ENCODE peak calls at places on chromosomes 7 and 10, in nine cellular contexts. H, E, R, P, I, W, J, S and L are unnamed samples.

GRCh38 chr10:76257816-76258215 is 826.4 kb downstream of the LRMDA start:
- DNase-seq in H (no peak), E (no peak), R (no peak), P (no peak), I (no peak), W (no peak), J (no peak), S (no peak), L (no peak)

GRCh38 chr7:132103718-132104117 is 472.6 kb downstream of the PLXNA4 start:
- DNase-seq in H (no peak), E (no peak), R (no peak), P (no peak), I (no peak), W (no peak), J (no peak), S (no peak), L (no peak)

GRCh38 chr10:122044045-122044661 is 55.2 kb downstream of the TACC2 start:
- DNase-seq in H (no peak), E (no peak), R (no peak), P (no peak), I (no peak), W (peak), J (no peak), S (no peak), L (no peak)

GRCh38 chr7:142880886-142881505 is 4.5 kb downstream of the TRPV6 start:
- DNase-seq in H (peak), E (peak), R (no peak), P (no peak), I (no peak), W (peak), J (no peak), S (no peak), L (no peak)

GRCh38 chr10:69439350-69439739 is 11.9 kb upstream of the TSPAN15 start:
- DNase-seq in H (no peak), E (no peak), R (no peak), P (peak), I (no peak), W (peak), J (no peak), S (no peak), L (no peak)

GRCh38 chr7:389911-390601 is 100.1 kb downstream of the FOXL3 start:
- DNase-seq in H (no peak), E (peak), R (peak), P (no peak), I (no peak), W (no peak), J (no peak), S (no peak), L (no peak)

GRCh38 chr10:117492504-117492903 is 50.0 kb upstream of the EMX2 start:
- DNase-seq in H (no peak), E (no peak), R (no peak), P (no peak), I (no peak), W (no peak), J (no peak), S (no peak), L (no peak)

GRCh38 chr7:80552304-80552703 is 40.4 kb upstream of the GNAT3 start:
- DNase-seq in H (no peak), E (no peak), R (no peak), P (no peak), I (no peak), W (no peak), J (no peak), S (peak), L (no peak)

GRCh38 chr7:98617051-98617959 is at the start of gene NPTX2:
- DNase-seq in H (no peak), E (no peak), R (peak), P (peak), I (no peak), W (peak), J (no peak), S (no peak), L (no peak)

DNA sequence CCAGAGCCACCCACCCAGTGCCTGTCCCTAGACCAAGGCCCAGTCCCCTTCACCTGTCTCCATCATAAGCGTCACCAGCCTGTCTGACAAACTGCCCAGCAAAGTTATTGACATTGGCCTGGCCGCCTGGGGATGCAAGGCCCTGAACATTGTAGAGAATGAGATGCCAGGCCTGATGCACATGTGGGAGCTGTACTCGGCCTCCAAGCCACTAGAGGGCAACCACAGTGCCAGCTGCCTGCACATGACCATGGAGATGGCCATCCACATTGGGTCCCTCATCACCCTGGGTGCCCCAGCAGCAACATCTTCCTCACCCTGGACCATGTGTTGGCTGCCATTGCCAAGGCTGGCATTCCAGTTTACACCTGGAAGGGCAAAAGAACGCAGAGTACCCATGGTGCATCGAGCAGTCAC is 63.7 kb upstream of the ANTXRL start:
- DNase-seq in H (no peak), E (peak), R (no peak), P (no peak), I (no peak), W (no peak), J (no peak), S (no peak), L (no peak)
- TF ChIP-seq CTCF in H (no peak), E (no peak), R (no peak), P (no peak), I (peak), W (peak), J (no peak), S (no peak), L (no peak)

GRCh38 chr7:97117372-97118188 is at the start of gene SDHAF3:
- DNase-seq in H (peak), E (peak), R (peak), P (peak), I (peak), W (peak), J (peak), S (peak), L (peak)
- TF ChIP-seq CTCF in H (no peak), E (no peak), R (no peak), P (no peak), I (peak), W (no peak), J (peak), S (peak), L (no peak)

GRCh38 chr10:92290837-92291609 is at the start of the genes CPEB3 and MARCHF5:
- DNase-seq in H (peak), E (peak), R (peak), P (peak), I (peak), W (peak), J (peak), S (peak), L (peak)
- TF ChIP-seq CTCF in H (peak), E (peak), R (peak), P (peak), I (peak), W (peak), J (peak), S (peak), L (no peak)

DNA sequence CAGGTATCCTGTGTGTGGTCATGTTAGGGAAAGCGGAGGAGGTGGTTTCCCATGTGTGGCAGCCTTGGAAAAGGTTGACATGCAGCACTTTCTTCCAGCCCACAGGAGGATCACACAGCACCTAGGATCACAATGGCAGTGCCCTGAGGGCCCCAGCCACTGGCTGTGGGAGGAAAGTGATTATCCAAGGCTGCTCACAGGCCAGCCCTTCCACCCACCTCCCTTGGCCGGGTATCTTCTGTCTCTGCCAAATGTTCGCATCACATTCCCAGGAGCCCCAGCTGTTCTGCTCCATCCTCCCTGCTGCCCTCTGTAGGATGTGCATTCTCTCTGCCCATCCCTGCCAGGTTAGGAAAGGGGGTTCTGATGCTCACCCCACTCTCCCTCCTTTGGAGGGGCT is 2.5 kb upstream of the MLXIPL start:
- DNase-seq in H (no peak), E (no peak), R (peak), P (no peak), I (no peak), W (peak), J (no peak), S (no peak), L (no peak)
- TF ChIP-seq CTCF in H (no peak), E (no peak), R (no peak), P (no peak), I (no peak), W (no peak), J (peak), S (peak), L (no peak)

GRCh38 chr7:1755783-1756626 is 85.9 kb downstream of the ELFN1 start:
- DNase-seq in H (no peak), E (no peak), R (no peak), P (no peak), I (no peak), W (no peak), J (no peak), S (no peak), L (no peak)

GRCh38 chr7:1761097-1761496 is 91.0 kb downstream of the ELFN1 start:
- DNase-seq in H (no peak), E (peak), R (no peak), P (no peak), I (no peak), W (no peak), J (no peak), S (no peak), L (no peak)

GRCh38 chr7:1758859-1759521 is 88.9 kb downstream of the ELFN1 start:
- DNase-seq in H (no peak), E (peak), R (peak), P (no peak), I (no peak), W (no peak), J (no peak), S (no peak), L (no peak)

GRCh38 chr7:1757601-1758000 is 87.5 kb downstream of the ELFN1 start:
- DNase-seq in H (no peak), E (no peak), R (no peak), P (no peak), I (no peak), W (no peak), J (no peak), S (no peak), L (no peak)

DNA sequence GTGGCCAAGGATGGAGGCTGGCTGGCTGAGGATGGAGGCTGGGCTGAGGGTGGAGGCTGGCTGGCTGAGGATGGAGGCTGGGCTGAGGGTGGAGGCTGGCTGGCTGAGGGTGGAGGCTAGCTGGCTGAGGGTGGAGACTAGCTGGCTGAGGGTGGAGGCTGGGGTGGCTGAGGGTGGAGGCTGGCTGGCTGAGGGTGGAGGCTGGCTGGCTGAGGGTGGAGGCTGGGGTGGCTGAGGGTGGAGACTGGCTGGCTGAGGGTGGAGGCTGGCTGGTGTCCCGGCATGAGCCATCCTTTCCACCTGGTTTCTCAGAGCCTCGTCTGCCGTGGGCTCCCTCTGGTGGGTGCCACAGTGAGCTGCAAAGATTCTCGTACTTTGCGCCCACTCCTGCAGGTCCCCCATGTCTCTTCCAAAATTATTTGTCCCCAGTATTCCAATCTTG is 88.4 kb downstream of the ELFN1 start:
- DNase-seq in H (no peak), E (no peak), R (peak), P (no peak), I (no peak), W (peak), J (no peak), S (no peak), L (no peak)
- TF ChIP-seq CTCF in H (no peak), E (no peak), R (no peak), P (no peak), I (peak), W (peak), J (peak), S (peak), L (no peak)